ENCODE peak calls at places on chromosomes 16 and 17, in ten cellular contexts. F, E, X, I, S, B, O, M, V and Q are unnamed samples. For H3K4me1, the result is how much of the 10 kb centered on the place peaks cover.

GRCh38 chr16:57268804-57269800 is 15.4 kb downstream of the PLLP start:
- DNase-seq in F (no peak), E (no peak), X (no peak), I (peak), S (no peak), B (no peak), O (peak), M (peak), V (peak), Q (peak)

GRCh38 chr17:79073016-79073705 is 1.5 kb upstream of the ENGASE start:
- DNase-seq in F (no peak), E (no peak), X (no peak), I (no peak), S (no peak), B (no peak), O (peak), M (no peak), V (no peak), Q (peak)

GRCh38 chr16:4517812-4518211 is 20.8 kb downstream of the CDIP1 start:
- DNase-seq in F (no peak), E (no peak), X (peak), I (peak), S (no peak), B (no peak), O (no peak), M (peak), V (peak), Q (no peak)

GRCh38 chr17:16486373-16487250 is 5.4 kb downstream of the LRRC75A start:
- DNase-seq in F (no peak), E (peak), X (peak), I (peak), S (no peak), B (peak), O (peak), M (peak), V (peak), Q (peak)

GRCh38 chr16:87392823-87393679 is 915 bp downstream of the MAP1LC3B start:
- DNase-seq in F (peak), E (peak), X (peak), I (peak), S (no peak), B (peak), O (peak), M (peak), V (peak), Q (peak)

GRCh38 chr17:21211825-21212479 is 2.0 kb downstream of the TMEM11 start:
- DNase-seq in F (no peak), E (no peak), X (no peak), I (no peak), S (no peak), B (no peak), O (peak), M (no peak), V (no peak), Q (no peak)

GRCh38 chr17:35896011-35896587 is 15.9 kb upstream of the CCL5 start:
- DNase-seq in F (no peak), E (no peak), X (no peak), I (peak), S (no peak), B (no peak), O (no peak), M (no peak), V (no peak), Q (no peak)

GRCh38 chr17:29565643-29566472 is 979 bp downstream of the ABHD15 start:
- DNase-seq in F (peak), E (no peak), X (peak), I (peak), S (no peak), B (no peak), O (peak), M (no peak), V (peak), Q (peak)

GRCh38 chr16:8961811-8962390 is 1.8 kb downstream of the USP7 start:
- DNase-seq in F (peak), E (no peak), X (no peak), I (no peak), S (no peak), B (no peak), O (no peak), M (peak), V (no peak), Q (no peak)

GRCh38 chr16:51085271-51085670 is 65.8 kb downstream of the SALL1 start:
- DNase-seq in F (no peak), E (no peak), X (no peak), I (no peak), S (no peak), B (no peak), O (no peak), M (no peak), V (no peak), Q (no peak)

GRCh38 chr17:17623904-17624303 is 32.4 kb upstream of the PEMT start:
- DNase-seq in F (no peak), E (no peak), X (no peak), I (no peak), S (no peak), B (no peak), O (no peak), M (no peak), V (no peak), Q (no peak)

GRCh38 chr17:76894842-76895241 is 26.6 kb downstream of the MGAT5B start:
- DNase-seq in F (no peak), E (no peak), X (no peak), I (no peak), S (no peak), B (no peak), O (no peak), M (no peak), V (no peak), Q (no peak)

GRCh38 chr16:9033125-9033830 is 58.2 kb upstream of the HAPSTR1 start:
- DNase-seq in F (peak), E (peak), X (peak), I (peak), S (no peak), B (peak), O (no peak), M (peak), V (peak), Q (no peak)

GRCh38 chr16:54568897-54569807 is 282.6 kb upstream of the IRX3 start:
- DNase-seq in F (no peak), E (no peak), X (no peak), I (no peak), S (no peak), B (no peak), O (no peak), M (no peak), V (no peak), Q (no peak)

GRCh38 chr17:70040336-70040735 is 34.7 kb upstream of the KCNJ16 start:
- DNase-seq in F (no peak), E (no peak), X (no peak), I (no peak), S (no peak), B (peak), O (no peak), M (peak), V (no peak), Q (no peak)

GRCh38 chr17:66466933-66467367 is 164.5 kb downstream of the PRKCA start:
- DNase-seq in F (peak), E (no peak), X (peak), I (peak), S (no peak), B (peak), O (no peak), M (peak), V (peak), Q (no peak)

GRCh38 chr16:17354121-17354750 is 116.5 kb downstream of the XYLT1 start:
- DNase-seq in F (no peak), E (no peak), X (no peak), I (peak), S (no peak), B (no peak), O (no peak), M (no peak), V (no peak), Q (peak)

GRCh38 chr16:83031524-83031923 is 404.8 kb downstream of the CDH13 start:
- DNase-seq in F (no peak), E (no peak), X (no peak), I (no peak), S (no peak), B (no peak), O (no peak), M (peak), V (no peak), Q (no peak)

GRCh38 chr16:72983728-72984350 is 64.1 kb downstream of the ZFHX3 start:
- DNase-seq in F (no peak), E (peak), X (no peak), I (no peak), S (no peak), B (no peak), O (no peak), M (no peak), V (no peak), Q (no peak)

GRCh38 chr17:48718781-48719641 is 3.3 kb downstream of the PRAC1 start:
- DNase-seq in F (no peak), E (no peak), X (peak), I (no peak), S (no peak), B (no peak), O (no peak), M (no peak), V (no peak), Q (peak)

GRCh38 chr17:36474571-36474970 is 11.9 kb upstream of the ZNHIT3 start:
- DNase-seq in F (no peak), E (no peak), X (no peak), I (no peak), S (no peak), B (no peak), O (no peak), M (no peak), V (no peak), Q (no peak)

GRCh38 chr17:48054238-48055185 is 6.4 kb downstream of the NFE2L1 start:
- DNase-seq in F (peak), E (peak), X (peak), I (peak), S (no peak), B (peak), O (peak), M (peak), V (no peak), Q (peak)

DNA sequence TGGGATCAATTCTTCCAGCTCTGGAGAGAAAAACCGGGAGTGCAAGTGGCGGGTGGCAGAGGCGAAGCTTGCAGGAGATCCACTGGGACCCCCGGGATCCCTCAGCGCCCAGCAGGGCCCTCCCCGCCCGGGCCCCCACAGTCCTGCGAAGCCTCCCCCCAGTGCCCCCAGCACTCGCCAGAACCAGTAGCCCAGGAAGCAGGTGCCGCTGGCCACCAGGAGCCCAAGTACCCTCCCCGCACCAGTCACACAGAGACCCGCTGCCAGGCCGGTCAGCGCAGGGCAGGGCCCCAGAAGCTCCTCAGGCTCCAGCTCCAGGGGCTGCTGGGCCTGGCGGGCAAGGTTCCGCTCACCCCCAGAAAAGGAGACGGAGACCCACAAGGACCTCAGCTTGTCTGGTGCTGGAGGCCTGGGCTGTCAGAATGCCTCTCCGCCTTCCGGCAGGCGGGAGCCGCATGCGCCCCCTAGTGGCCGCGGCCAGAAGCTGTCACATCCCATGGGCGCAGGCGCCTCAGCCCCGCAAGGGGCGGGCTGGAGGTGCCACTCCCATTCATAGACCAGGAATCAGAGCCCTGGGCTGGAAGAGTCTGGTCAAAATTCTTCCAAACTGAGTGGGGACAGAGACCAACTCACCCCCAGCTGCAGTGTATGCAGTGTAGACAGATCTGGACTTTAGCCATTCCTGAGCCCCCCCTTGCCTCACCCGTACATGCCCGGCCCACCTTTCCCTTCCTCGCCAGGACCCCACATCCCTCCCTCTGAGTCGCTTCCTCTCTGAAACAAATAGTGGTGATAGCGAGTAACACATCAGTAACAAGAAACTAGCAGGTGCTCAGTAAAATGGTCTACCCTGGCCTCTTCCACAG is 1002.3 kb downstream of the KCNJ18 start:
- DNase-seq in F (no peak), E (no peak), X (peak), I (no peak), S (no peak), B (no peak), O (no peak), M (no peak), V (peak), Q (no peak)
- H3K4me3 ChIP-seq in F (no peak), E (no peak), X (no peak), I (no peak), S (no peak), B (no peak), O (no peak), M (no peak), V (no peak), Q (no peak)

DNA sequence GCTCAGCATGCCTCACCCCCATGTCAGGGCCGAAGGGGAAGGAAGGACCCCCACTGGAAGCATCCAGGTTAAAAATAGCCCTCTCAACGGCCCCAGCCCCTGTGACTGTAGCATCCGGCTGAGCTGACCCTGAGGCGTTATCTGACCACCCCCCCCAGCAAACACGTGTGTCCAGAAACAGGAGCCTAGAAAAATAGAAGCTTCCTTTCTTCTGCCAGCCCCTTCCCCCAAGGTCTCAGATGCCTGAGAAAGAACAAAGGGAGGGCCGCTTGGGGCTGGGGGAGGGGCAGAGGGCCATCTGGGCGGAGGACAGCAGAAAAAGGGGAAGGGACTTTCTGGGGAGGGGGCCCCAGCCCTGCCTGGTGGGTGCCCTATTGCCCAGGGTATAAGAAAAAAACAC is 55.8 kb downstream of the ACTG1 start:
- DNase-seq in F (no peak), E (no peak), X (no peak), I (no peak), S (no peak), B (no peak), O (no peak), M (no peak), V (no peak), Q (no peak)
- TF ChIP-seq CTCF in F (no peak), E (no peak), X (no peak), I (no peak), S (no peak), B (no peak), O (no peak), M (no peak), V (no peak), Q (no peak)

GRCh38 chr16:23509763-23510153 is 536 bp downstream of the GGA2 start:
- DNase-seq in F (no peak), E (no peak), X (peak), I (peak), S (no peak), B (no peak), O (peak), M (peak), V (no peak), Q (peak)
- H3K4me1 ChIP-seq in F (under half), E (under half), X (under half), I (under half), S (half or more), B (under half), O (under half), M (under half), V (under half), Q (under half)

GRCh38 chr16:85373741-85374570 is 239.2 kb upstream of the GSE1 start:
- DNase-seq in F (no peak), E (no peak), X (no peak), I (no peak), S (no peak), B (no peak), O (no peak), M (no peak), V (no peak), Q (no peak)

GRCh38 chr16:85372627-85373372 is 240.3 kb upstream of the GSE1 start:
- DNase-seq in F (peak), E (peak), X (no peak), I (peak), S (no peak), B (peak), O (peak), M (peak), V (peak), Q (no peak)

GRCh38 chr16:85370543-85370880 is 242.6 kb upstream of the GSE1 start:
- DNase-seq in F (no peak), E (no peak), X (no peak), I (no peak), S (no peak), B (no peak), O (no peak), M (no peak), V (no peak), Q (no peak)

GRCh38 chr16:85370881-85371651 is 242.1 kb upstream of the GSE1 start:
- DNase-seq in F (no peak), E (peak), X (no peak), I (no peak), S (no peak), B (peak), O (peak), M (peak), V (no peak), Q (peak)

GRCh38 chr16:85371948-85372347 is 241.2 kb upstream of the GSE1 start:
- DNase-seq in F (no peak), E (no peak), X (no peak), I (no peak), S (no peak), B (no peak), O (no peak), M (no peak), V (no peak), Q (no peak)
- H3K4me3 ChIP-seq in F (no peak), E (peak), X (no peak), I (no peak), S (peak), B (no peak), O (no peak), M (no peak), V (no peak), Q (no peak)

DNA sequence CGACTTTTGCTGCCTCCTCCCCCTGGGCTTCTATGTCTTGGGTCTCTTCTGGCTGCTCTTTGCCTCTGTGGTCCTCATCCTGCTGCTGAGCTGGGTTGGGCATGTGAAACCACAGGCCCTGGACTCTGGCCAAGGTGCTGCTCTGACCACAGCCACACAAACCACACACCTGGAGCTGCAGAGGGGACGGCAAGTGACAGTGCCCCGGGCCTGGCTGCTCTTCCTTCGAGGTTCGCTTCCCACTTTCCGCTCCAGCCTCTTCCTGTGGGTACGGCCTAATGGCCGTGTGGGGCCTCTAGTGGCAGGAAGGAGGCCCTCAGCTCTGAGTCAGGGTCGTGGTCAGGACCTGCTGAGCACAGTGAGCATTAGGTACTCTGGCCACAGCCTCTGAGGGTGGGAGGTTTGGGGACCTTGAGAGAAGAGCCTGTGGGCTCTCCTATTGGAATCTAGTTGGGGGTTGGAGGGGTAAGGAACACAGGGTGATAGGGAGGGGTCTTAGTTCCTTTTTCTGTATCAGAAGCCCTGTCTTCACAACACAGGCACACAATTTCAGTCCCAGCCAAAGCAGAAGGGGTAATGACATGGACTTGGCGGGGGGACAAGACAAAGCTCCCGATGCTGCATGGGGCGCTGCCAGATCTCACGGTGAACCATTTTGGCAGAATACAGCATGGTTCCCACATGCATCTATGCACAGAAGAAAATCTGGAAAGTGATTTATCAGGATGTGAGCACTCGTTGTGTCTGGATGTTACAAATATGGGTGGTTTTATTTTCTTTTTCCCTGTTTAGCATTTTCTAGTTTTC is 2.3 kb downstream of the GP1BA start:
- DNase-seq in F (peak), E (no peak), X (peak), I (peak), S (no peak), B (peak), O (peak), M (peak), V (no peak), Q (peak)
- TF ChIP-seq CTCF in F (no peak), E (no peak), X (peak), I (no peak), S (no peak), B (no peak), O (peak), M (peak), V (no peak), Q (no peak)

GRCh38 chr16:53105565-53105964 is 50.8 kb downstream of the CHD9 start:
- DNase-seq in F (no peak), E (no peak), X (no peak), I (no peak), S (no peak), B (no peak), O (no peak), M (no peak), V (no peak), Q (no peak)
- H3K4me1 ChIP-seq in F (under half), E (under half), X (under half), I (under half), S (under half), B (under half), O (under half), M (under half), V (under half), Q (under half)

GRCh38 chr16:19886061-19886792 is 1.6 kb upstream of the GPRC5B start:
- DNase-seq in F (peak), E (peak), X (peak), I (peak), S (no peak), B (peak), O (peak), M (peak), V (peak), Q (peak)

GRCh38 chr16:19884021-19884485 is 595 bp downstream of the GPRC5B start:
- DNase-seq in F (no peak), E (no peak), X (peak), I (peak), S (no peak), B (no peak), O (peak), M (no peak), V (no peak), Q (peak)

GRCh38 chr16:19883296-19883951 is 1.2 kb downstream of the GPRC5B start:
- DNase-seq in F (no peak), E (peak), X (peak), I (peak), S (no peak), B (no peak), O (peak), M (peak), V (no peak), Q (peak)

GRCh38 chr16:19884611-19885455 is at the start of gene GPRC5B:
- DNase-seq in F (no peak), E (no peak), X (peak), I (peak), S (no peak), B (no peak), O (peak), M (peak), V (peak), Q (peak)

DNA sequence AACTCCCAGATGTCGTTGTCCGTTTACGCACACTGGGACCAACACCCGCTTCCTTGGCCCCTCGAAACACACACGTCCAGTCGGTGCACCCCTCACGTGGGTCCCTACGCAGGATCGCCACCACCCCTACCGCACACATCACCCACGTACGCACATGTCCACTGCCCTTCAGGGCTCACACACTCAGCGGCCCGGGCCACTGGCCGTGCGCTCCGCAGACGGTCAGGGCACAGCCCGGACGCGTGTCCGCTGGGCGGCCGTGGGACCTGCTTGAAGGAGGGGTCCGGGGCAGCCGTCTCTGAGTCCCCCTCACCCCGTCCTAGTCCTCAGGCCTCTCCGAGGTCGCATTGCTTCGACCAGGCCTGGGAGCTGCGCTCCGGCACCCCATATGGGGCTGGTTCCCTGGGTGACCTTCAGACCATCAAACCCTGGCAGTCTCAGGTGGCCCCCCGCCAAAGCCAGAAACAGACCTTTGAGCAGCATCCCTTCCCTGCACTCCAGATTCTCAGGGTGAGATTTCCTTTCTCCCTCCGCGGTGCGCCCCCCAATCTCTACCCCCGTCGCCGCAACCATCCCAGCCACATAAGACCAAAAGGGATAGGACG is 910 bp upstream of the GPRC5B start:
- DNase-seq in F (no peak), E (no peak), X (peak), I (peak), S (no peak), B (no peak), O (peak), M (no peak), V (no peak), Q (no peak)
- H3K4me3 ChIP-seq in F (no peak), E (peak), X (peak), I (no peak), S (peak), B (no peak), O (peak), M (peak), V (peak), Q (no peak)